ENCODE peak calls at places on chromosome 1, in five cellular contexts. L, A, Q, O and W are unnamed samples.
A peak's percentile ranks its signal among the peaks of the same experiment; 100 is the strongest.

GRCh38 chr1:201447911-201448871 is 20.8 kb downstream of the PHLDA3 start:
- DNase-seq in L (no peak), A (peak; percentile 94), Q (peak; percentile 79), O (peak; percentile 56), W (peak; percentile 85)

GRCh38 chr1:81111818-81112217 is 688.9 kb upstream of the ADGRL2 start:
- DNase-seq in L (no peak), A (no peak), Q (no peak), O (no peak), W (no peak)

GRCh38 chr1:3507636-3508275 is 53.3 kb downstream of the ARHGEF16 start:
- DNase-seq in L (no peak), A (no peak), Q (no peak), O (no peak), W (no peak)

GRCh38 chr1:232377494-232377770 is 252.5 kb downstream of the SIPA1L2 start:
- DNase-seq in L (no peak), A (no peak), Q (no peak), O (peak; percentile 12), W (no peak)

GRCh38 chr1:26387447-26387846 is 14.9 kb upstream of the ZNF683 start:
- DNase-seq in L (no peak), A (no peak), Q (no peak), O (peak; percentile 85), W (no peak)

GRCh38 chr1:21568006-21568746 is 59.0 kb downstream of the ALPL start:
- DNase-seq in L (no peak), A (no peak), Q (no peak), O (no peak), W (no peak)

GRCh38 chr1:161506336-161507223 is 1.3 kb downstream of the FCGR2A start:
- DNase-seq in L (no peak), A (no peak), Q (no peak), O (peak; percentile 41), W (no peak)

GRCh38 chr1:91501527-91501859 is 842 bp downstream of the CDC7 start:
- DNase-seq in L (no peak), A (peak; percentile 56), Q (no peak), O (no peak), W (peak; percentile 48)

GRCh38 chr1:186633101-186633500 is 47.1 kb downstream of the PTGS2 start:
- DNase-seq in L (no peak), A (no peak), Q (no peak), O (no peak), W (no peak)

GRCh38 chr1:41241748-41242644 is at the start of gene SCMH1:
- DNase-seq in L (no peak), A (peak; percentile 63), Q (no peak), O (no peak), W (peak; percentile 69)

GRCh38 chr1:156337052-156337887 is 822 bp downstream of the CCT3 start:
- DNase-seq in L (no peak), A (no peak), Q (no peak), O (no peak), W (no peak)

GRCh38 chr1:225748479-225748878 is 29.1 kb upstream of the SRP9 start:
- DNase-seq in L (no peak), A (no peak), Q (no peak), O (no peak), W (no peak)

GRCh38 chr1:7300893-7301292 is 470.2 kb upstream of the VAMP3 start:
- DNase-seq in L (no peak), A (no peak), Q (no peak), O (peak; percentile 58), W (no peak)

GRCh38 chr1:230356190-230356589 is 69.9 kb downstream of the PGBD5 start:
- DNase-seq in L (no peak), A (no peak), Q (no peak), O (no peak), W (no peak)

GRCh38 chr1:19239876-19240275 is 11.4 kb downstream of the EMC1 start:
- DNase-seq in L (no peak), A (no peak), Q (no peak), O (no peak), W (no peak)
- TF ChIP-seq SUZ12 in L (no peak), A (no peak), Q (no peak), O (no peak), W (no peak)

GRCh38 chr1:167328306-167328705 is 107.6 kb downstream of the POU2F1 start:
- DNase-seq in L (peak; percentile 23), A (no peak), Q (no peak), O (no peak), W (no peak)
- TF ChIP-seq SUZ12 in L (no peak), A (no peak), Q (no peak), O (no peak), W (no peak)

DNA sequence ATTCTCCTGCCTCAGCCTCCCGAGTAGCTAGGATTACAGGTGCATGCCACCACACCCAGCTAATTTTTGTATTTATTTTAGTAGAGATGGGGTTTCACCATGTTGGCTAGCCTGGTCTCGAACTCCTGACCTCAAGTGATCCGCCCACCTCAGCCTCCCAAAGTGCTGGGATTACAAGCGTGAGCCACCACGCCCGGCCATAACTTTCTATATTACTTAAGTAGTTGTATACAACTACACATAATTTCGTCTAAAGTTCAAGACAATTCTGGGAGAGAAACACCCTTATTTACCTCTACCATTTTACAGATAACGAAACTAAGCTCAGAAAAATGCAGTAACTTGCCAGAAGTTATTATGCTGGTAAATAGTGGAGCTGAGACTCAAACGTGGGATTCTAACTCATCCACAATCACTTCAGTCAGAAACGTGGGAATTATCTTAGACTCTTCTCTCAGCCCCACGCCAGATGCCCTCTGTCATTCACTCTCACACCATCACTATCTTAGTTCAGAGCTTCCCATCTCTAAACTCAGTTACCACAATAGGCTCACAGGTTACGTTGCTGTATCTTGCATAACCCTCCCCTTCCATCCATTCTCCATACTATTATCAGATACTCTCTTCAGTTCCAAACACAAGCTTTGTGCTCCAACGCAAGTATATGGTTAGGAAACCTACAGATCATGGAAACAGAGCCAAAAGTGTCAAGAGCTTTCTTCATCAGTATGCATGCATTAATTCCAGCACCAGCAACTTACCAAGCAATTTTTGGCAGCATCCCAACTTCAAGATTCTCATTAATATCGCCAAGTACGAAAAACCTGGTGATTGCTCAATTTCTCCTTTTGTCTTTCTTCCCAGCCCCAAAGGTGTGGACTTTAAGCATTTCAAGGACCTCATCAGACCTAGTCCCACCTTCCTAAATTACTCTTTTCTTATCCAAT is 69.3 kb downstream of the RERE start:
- DNase-seq in L (no peak), A (no peak), Q (no peak), O (no peak), W (no peak)
- TF ChIP-seq SUZ12 in L (no peak), A (no peak), Q (no peak), O (no peak), W (no peak)

GRCh38 chr1:155003227-155003765 is 694 bp downstream of the ZBTB7B start:
- DNase-seq in L (no peak), A (no peak), Q (no peak), O (no peak), W (no peak)
- TF ChIP-seq SUZ12 in L (no peak), A (no peak), Q (no peak), O (no peak), W (no peak)